ENCODE peak calls at places on chromosomes 12 and 14, in eight cellular contexts. Y is gastrocnemius medialis; X is RWPE1; C is mammary epithelial cell; K is small intestine; I is OCI-LY7; G is HepG2; E is CD8-positive, alpha-beta memory T cell. R is an unnamed sample.

GRCh38 chr14:104596451-104596918 is 8.1 kb downstream of the TMEM179 start:
- DNase-seq in Y (no peak), X (no peak), C (no peak), K (no peak), I (no peak), G (no peak), E (no peak), R (no peak)

GRCh38 chr12:99029502-99030271 is 384.6 kb downstream of the APAF1 start:
- DNase-seq in Y (no peak), X (no peak), C (no peak), K (no peak), I (no peak), G (no peak), E (no peak), R (no peak)

GRCh38 chr12:127515941-127516340 is 751.0 kb upstream of the TMEM132C start:
- DNase-seq in Y (no peak), X (no peak), C (no peak), K (no peak), I (no peak), G (no peak), E (no peak), R (no peak)

GRCh38 chr14:69002069-69002468 is 23.0 kb upstream of the ACTN1 start:
- DNase-seq in Y (no peak), X (no peak), C (peak; percentile 17), K (peak; percentile 48), I (no peak), G (peak; percentile 73), E (no peak), R (peak; percentile 51)

GRCh38 chr14:72731252-72732020 is 162.5 kb downstream of the DPF3 start:
- DNase-seq in Y (no peak), X (no peak), C (no peak), K (no peak), I (no peak), G (no peak), E (no peak), R (no peak)

GRCh38 chr12:90098132-90098779 is 389.6 kb upstream of the ATP2B1 start:
- DNase-seq in Y (no peak), X (no peak), C (no peak), K (no peak), I (peak; percentile 24), G (no peak), E (no peak), R (no peak)

GRCh38 chr14:55309154-55309553 is 37.9 kb downstream of the FBXO34 start:
- DNase-seq in Y (no peak), X (no peak), C (no peak), K (no peak), I (no peak), G (no peak), E (no peak), R (no peak)

GRCh38 chr14:52596861-52597260 is 44.2 kb downstream of the GPR137C start:
- DNase-seq in Y (no peak), X (peak; percentile 54), C (peak; percentile 60), K (no peak), I (no peak), G (no peak), E (no peak), R (no peak)

GRCh38 chr12:120822832-120823503 is 81.2 kb downstream of the SPPL3 start:
- DNase-seq in Y (no peak), X (no peak), C (no peak), K (no peak), I (no peak), G (no peak), E (no peak), R (no peak)

GRCh38 chr12:58601529-58601928 is 318.8 kb downstream of the LRIG3 start:
- DNase-seq in Y (no peak), X (no peak), C (no peak), K (no peak), I (no peak), G (no peak), E (no peak), R (no peak)

GRCh38 chr12:130977046-130977758 is 23.5 kb downstream of the ADGRD1 start:
- DNase-seq in Y (no peak), X (no peak), C (no peak), K (no peak), I (no peak), G (no peak), E (no peak), R (no peak)

GRCh38 chr12:130975116-130975515 is 21.4 kb downstream of the ADGRD1 start:
- DNase-seq in Y (no peak), X (no peak), C (no peak), K (no peak), I (no peak), G (no peak), E (no peak), R (no peak)

GRCh38 chr12:130978785-130979184 is 25.1 kb downstream of the ADGRD1 start:
- DNase-seq in Y (no peak), X (no peak), C (no peak), K (no peak), I (peak; percentile 48), G (no peak), E (no peak), R (no peak)

GRCh38 chr12:130976171-130976720 is 22.5 kb downstream of the ADGRD1 start:
- DNase-seq in Y (no peak), X (no peak), C (no peak), K (no peak), I (no peak), G (no peak), E (no peak), R (no peak)

DNA sequence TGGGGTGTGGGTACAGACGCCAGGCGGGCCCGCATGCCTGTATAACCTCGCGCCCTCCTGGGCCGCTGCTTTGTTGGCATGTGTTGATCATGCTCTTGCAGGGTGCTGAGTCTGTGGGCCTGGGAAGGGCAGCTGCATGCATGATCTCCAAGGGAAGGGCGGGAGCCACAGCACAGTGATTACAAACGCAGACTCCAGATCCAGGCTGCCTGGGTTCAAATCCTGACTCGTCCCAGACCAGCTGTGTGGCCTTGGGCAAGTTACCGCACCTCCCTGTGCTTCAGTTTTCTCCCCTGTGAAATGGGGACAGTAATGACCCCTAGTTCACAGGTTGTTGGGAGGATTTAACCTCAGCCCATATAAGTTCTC is 24.0 kb downstream of the ADGRD1 start:
- DNase-seq in Y (no peak), X (no peak), C (no peak), K (no peak), I (no peak), G (no peak), E (no peak), R (no peak)
- H3K27ac ChIP-seq in Y (peak overlapping the region; percentile 10), X (no peak overlapping the region), C (no peak overlapping the region), K (no peak overlapping the region), I (peak overlapping the region; percentile 97), G (no peak overlapping the region), E (no peak overlapping the region), R (no peak overlapping the region)

GRCh38 chr12:95741635-95742034 is 48.9 kb downstream of the NTN4 start:
- DNase-seq in Y (no peak), X (no peak), C (no peak), K (no peak), I (no peak), G (no peak), E (no peak), R (no peak)
- H3K27ac ChIP-seq in Y (no peak overlapping the region), X (no peak overlapping the region), C (no peak overlapping the region), K (no peak overlapping the region), I (no peak overlapping the region), G (no peak overlapping the region), E (no peak overlapping the region), R (no peak overlapping the region)

GRCh38 chr14:76729953-76730505 is 31.2 kb upstream of the VASH1 start:
- DNase-seq in Y (no peak), X (no peak), C (no peak), K (no peak), I (no peak), G (no peak), E (no peak), R (no peak)
- H3K27ac ChIP-seq in Y (no peak overlapping the region), X (no peak overlapping the region), C (no peak overlapping the region), K (no peak overlapping the region), I (no peak overlapping the region), G (no peak overlapping the region), E (no peak overlapping the region), R (no peak overlapping the region)

GRCh38 chr14:59301354-59301753 is 112.9 kb downstream of the DAAM1 start:
- DNase-seq in Y (no peak), X (no peak), C (no peak), K (no peak), I (peak; percentile 96), G (peak; percentile 78), E (no peak), R (no peak)
- H3K27ac ChIP-seq in Y (no peak overlapping the region), X (no peak overlapping the region), C (no peak overlapping the region), K (no peak overlapping the region), I (peak overlapping the region; percentile 99), G (no peak overlapping the region), E (no peak overlapping the region), R (no peak overlapping the region)

GRCh38 chr12:117686210-117686609 is 282.6 kb downstream of the KSR2 start:
- DNase-seq in Y (no peak), X (no peak), C (no peak), K (no peak), I (no peak), G (no peak), E (no peak), R (no peak)

GRCh38 chr12:117686911-117687377 is 281.8 kb downstream of the KSR2 start:
- DNase-seq in Y (peak; percentile 21), X (peak; percentile 56), C (no peak), K (no peak), I (no peak), G (peak; percentile 35), E (no peak), R (no peak)

GRCh38 chr12:117680311-117680710 is 288.5 kb downstream of the KSR2 start:
- DNase-seq in Y (no peak), X (no peak), C (no peak), K (no peak), I (no peak), G (no peak), E (no peak), R (no peak)

GRCh38 chr12:117685115-117685926 is 283.5 kb downstream of the KSR2 start:
- DNase-seq in Y (peak; percentile 49), X (peak; percentile 49), C (no peak), K (peak; percentile 35), I (no peak), G (peak; percentile 42), E (no peak), R (peak; percentile 65)

GRCh38 chr12:117684471-117684870 is 284.3 kb downstream of the KSR2 start:
- DNase-seq in Y (no peak), X (no peak), C (no peak), K (no peak), I (no peak), G (no peak), E (no peak), R (no peak)
- H3K27ac ChIP-seq in Y (no peak overlapping the region), X (no peak overlapping the region), C (no peak overlapping the region), K (no peak overlapping the region), I (no peak overlapping the region), G (no peak overlapping the region), E (no peak overlapping the region), R (no peak overlapping the region)

GRCh38 chr14:49992901-49993335 is 100.0 kb downstream of the ARF6 start:
- DNase-seq in Y (peak; percentile 48), X (no peak), C (no peak), K (no peak), I (no peak), G (peak; percentile 86), E (no peak), R (no peak)
- H3K27ac ChIP-seq in Y (no peak overlapping the region), X (no peak overlapping the region), C (no peak overlapping the region), K (no peak overlapping the region), I (no peak overlapping the region), G (no peak overlapping the region), E (no peak overlapping the region), R (no peak overlapping the region)

GRCh38 chr12:53071591-53072551 is 7.3 kb downstream of the SPRYD3 start:
- DNase-seq in Y (peak; percentile 74), X (no peak), C (no peak), K (no peak), I (no peak), G (no peak), E (no peak), R (no peak)
- H3K27ac ChIP-seq in Y (peak overlapping the region; percentile 63), X (peak overlapping the region; percentile 97), C (no peak overlapping the region), K (peak overlapping the region; percentile 74), I (no peak overlapping the region), G (no peak overlapping the region), E (no peak overlapping the region), R (no peak overlapping the region)

R was measured in PC-9.